ENCODE peak calls at places on chromosome 20, in four cellular contexts. O, Q, U and S are unnamed samples.

GRCh38 chr20:3681931-3682820 is at the start of gene ADAM33:
- DNase-seq in U (peak; percentile 78), Q (no peak), O (no peak), S (no peak)

GRCh38 chr20:18224968-18225568 is 63.3 kb upstream of the ZNF133 start:
- DNase-seq in O (no peak), U (peak; percentile 55), Q (no peak), S (peak; percentile 56)

GRCh38 chr20:57802877-57803717 is 93.3 kb upstream of the PMEPA1 start:
- DNase-seq in U (no peak), Q (no peak), O (no peak), S (no peak)

GRCh38 chr20:51803157-51803854 is 985 bp upstream of the SALL4 start:
- DNase-seq in Q (no peak), O (no peak), U (no peak), S (no peak)

GRCh38 chr20:41136336-41136694 is 1.0 kb upstream of the PLCG1 start:
- DNase-seq in U (no peak), O (no peak), Q (no peak), S (peak; percentile 4)

GRCh38 chr20:13554706-13555105 is 84.0 kb downstream of the TASP1 start:
- DNase-seq in Q (no peak), O (no peak), U (no peak), S (no peak)

GRCh38 chr20:49846206-49846807 is 33.7 kb downstream of the SLC9A8 start:
- DNase-seq in U (no peak), O (peak; percentile 52), Q (peak; percentile 22), S (peak; percentile 29)

GRCh38 chr20:49187330-49188100 is 619 bp downstream of the STAU1 start:
- DNase-seq in Q (no peak), O (no peak), U (no peak), S (peak; percentile 31)

GRCh38 chr20:40966103-40966502 is 62.5 kb upstream of the TOP1 start:
- DNase-seq in O (peak; percentile 10), Q (no peak), U (peak; percentile 63), S (no peak)

GRCh38 chr20:56430471-56430870 is 18.4 kb downstream of the CASS4 start:
- DNase-seq in U (no peak), Q (no peak), O (no peak), S (no peak)

GRCh38 chr20:22862645-22863230 is 172.4 kb upstream of the SSTR4 start:
- DNase-seq in U (no peak), Q (no peak), O (no peak), S (no peak)